ENCODE peak calls at places on chromosomes 16 and 17, in nine cellular contexts. One of them, this sample, is unnamed.

GRCh38 chr16:66420396-66420795 is 6.7 kb upstream of the BEAN1 start:
- DNase-seq in heart left ventricle: no peak
- DNase-seq in aorta: no peak
- DNase-seq in fibroblast of lung: no peak
- DNase-seq in GM23338: no peak
- DNase-seq in SJSA1: no peak
- DNase-seq in upper lobe of right lung: no peak
- DNase-seq in PC-9: no peak
- DNase-seq in CD4-positive, CD25-positive, alpha-beta regulatory T cell: no peak
- DNase-seq in this sample: no peak

GRCh38 chr16:48531011-48531962 is 78.7 kb downstream of the N4BP1 start:
- DNase-seq in GM23338: no peak
- DNase-seq in aorta: no peak
- DNase-seq in SJSA1: peak; percentile 36
- DNase-seq in fibroblast of lung: peak; percentile 64
- DNase-seq in upper lobe of right lung: peak; percentile 23
- DNase-seq in CD4-positive, CD25-positive, alpha-beta regulatory T cell: no peak
- DNase-seq in PC-9: no peak
- DNase-seq in heart left ventricle: no peak
- DNase-seq in this sample: no peak

GRCh38 chr17:47204722-47205418 is 4.3 kb upstream of the MYL4 start:
- DNase-seq in CD4-positive, CD25-positive, alpha-beta regulatory T cell: peak; percentile 72
- DNase-seq in aorta: peak; percentile 61
- DNase-seq in PC-9: peak; percentile 9
- DNase-seq in SJSA1: peak; percentile 40
- DNase-seq in GM23338: no peak
- DNase-seq in fibroblast of lung: peak; percentile 43
- DNase-seq in upper lobe of right lung: no peak
- DNase-seq in heart left ventricle: peak; percentile 48
- DNase-seq in this sample: peak; percentile 21

GRCh38 chr16:53510704-53511070 is 7.7 kb upstream of the AKTIP start:
- DNase-seq in fibroblast of lung: no peak
- DNase-seq in CD4-positive, CD25-positive, alpha-beta regulatory T cell: no peak
- DNase-seq in PC-9: no peak
- DNase-seq in heart left ventricle: no peak
- DNase-seq in upper lobe of right lung: no peak
- DNase-seq in SJSA1: no peak
- DNase-seq in aorta: no peak
- DNase-seq in GM23338: no peak
- DNase-seq in this sample: no peak

GRCh38 chr17:48335858-48336500 is 94.0 kb downstream of the SKAP1 start:
- DNase-seq in PC-9: no peak
- DNase-seq in CD4-positive, CD25-positive, alpha-beta regulatory T cell: peak; percentile 78
- DNase-seq in upper lobe of right lung: no peak
- DNase-seq in heart left ventricle: no peak
- DNase-seq in GM23338: peak; percentile 64
- DNase-seq in aorta: no peak
- DNase-seq in fibroblast of lung: peak; percentile 83
- DNase-seq in SJSA1: no peak
- DNase-seq in this sample: peak; percentile 63

GRCh38 chr16:53234836-53235235 is 180.0 kb downstream of the CHD9 start:
- DNase-seq in CD4-positive, CD25-positive, alpha-beta regulatory T cell: no peak
- DNase-seq in SJSA1: no peak
- DNase-seq in PC-9: no peak
- DNase-seq in fibroblast of lung: no peak
- DNase-seq in aorta: no peak
- DNase-seq in upper lobe of right lung: no peak
- DNase-seq in heart left ventricle: no peak
- DNase-seq in GM23338: no peak
- DNase-seq in this sample: no peak

GRCh38 chr17:21171309-21171922 is 42.5 kb downstream of the TMEM11 start:
- DNase-seq in aorta: no peak
- DNase-seq in fibroblast of lung: no peak
- DNase-seq in SJSA1: no peak
- DNase-seq in upper lobe of right lung: no peak
- DNase-seq in heart left ventricle: no peak
- DNase-seq in PC-9: no peak
- DNase-seq in GM23338: no peak
- DNase-seq in CD4-positive, CD25-positive, alpha-beta regulatory T cell: no peak
- DNase-seq in this sample: no peak

GRCh38 chr17:20987511-20987910 is 55.3 kb downstream of the USP22 start:
- DNase-seq in fibroblast of lung: no peak
- DNase-seq in PC-9: no peak
- DNase-seq in heart left ventricle: no peak
- DNase-seq in GM23338: no peak
- DNase-seq in SJSA1: no peak
- DNase-seq in aorta: no peak
- DNase-seq in upper lobe of right lung: no peak
- DNase-seq in CD4-positive, CD25-positive, alpha-beta regulatory T cell: no peak
- DNase-seq in this sample: no peak

GRCh38 chr16:12271006-12271405 is 294.5 kb downstream of the SNX29 start:
- DNase-seq in heart left ventricle: no peak
- DNase-seq in CD4-positive, CD25-positive, alpha-beta regulatory T cell: no peak
- DNase-seq in upper lobe of right lung: no peak
- DNase-seq in GM23338: peak; percentile 69
- DNase-seq in SJSA1: peak; percentile 92
- DNase-seq in fibroblast of lung: peak; percentile 38
- DNase-seq in PC-9: peak; percentile 4
- DNase-seq in aorta: no peak
- DNase-seq in this sample: no peak

DNA sequence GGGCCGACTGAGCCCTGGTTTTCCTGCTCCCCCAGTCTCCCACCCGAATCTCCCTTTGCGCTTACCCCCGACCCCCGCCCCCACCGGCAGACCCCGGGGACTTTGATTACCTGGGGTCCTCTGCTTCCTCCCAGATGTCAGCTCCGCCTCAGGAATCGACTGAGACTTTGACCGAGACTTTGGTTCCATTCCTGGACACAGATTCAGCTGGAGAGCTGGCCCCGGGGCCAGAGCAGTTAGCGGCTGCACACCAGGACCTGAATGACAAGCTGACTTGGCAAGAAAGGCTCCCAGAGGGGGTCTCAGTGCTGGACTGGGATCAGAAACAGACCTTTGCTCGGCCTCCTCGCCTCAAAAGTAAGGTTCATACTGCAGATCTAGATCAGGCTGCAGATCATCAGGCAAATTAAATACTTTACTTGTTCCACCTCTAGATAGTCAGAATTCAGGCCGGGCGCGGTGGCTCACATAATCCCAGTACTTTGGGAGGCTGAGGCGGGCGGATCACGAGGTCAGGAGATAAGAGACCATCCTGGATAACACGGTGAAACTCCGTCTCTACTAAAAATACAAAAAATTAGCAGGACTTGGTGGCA is 60.3 kb upstream of the FBXO47 start:
- DNase-seq in upper lobe of right lung: no peak
- DNase-seq in GM23338: no peak
- DNase-seq in aorta: no peak
- DNase-seq in CD4-positive, CD25-positive, alpha-beta regulatory T cell: no peak
- DNase-seq in fibroblast of lung: no peak
- DNase-seq in heart left ventricle: no peak
- DNase-seq in SJSA1: no peak
- DNase-seq in PC-9: no peak
- DNase-seq in this sample: no peak
- H3K27me3 ChIP-seq in upper lobe of right lung: no peaks in the 10 kb centered on the region
- H3K27me3 ChIP-seq in GM23338: peaks cover 10% of the 10 kb centered on the region
- H3K27me3 ChIP-seq in aorta: no peaks in the 10 kb centered on the region
- H3K27me3 ChIP-seq in CD4-positive, CD25-positive, alpha-beta regulatory T cell: no peaks in the 10 kb centered on the region
- H3K27me3 ChIP-seq in fibroblast of lung: peaks cover 23% of the 10 kb centered on the region
- H3K27me3 ChIP-seq in heart left ventricle: no peaks in the 10 kb centered on the region
- H3K27me3 ChIP-seq in SJSA1: peaks cover 24% of the 10 kb centered on the region
- H3K27me3 ChIP-seq in PC-9: no peaks in the 10 kb centered on the region
- H3K27me3 ChIP-seq in this sample: no peaks in the 10 kb centered on the region

DNA sequence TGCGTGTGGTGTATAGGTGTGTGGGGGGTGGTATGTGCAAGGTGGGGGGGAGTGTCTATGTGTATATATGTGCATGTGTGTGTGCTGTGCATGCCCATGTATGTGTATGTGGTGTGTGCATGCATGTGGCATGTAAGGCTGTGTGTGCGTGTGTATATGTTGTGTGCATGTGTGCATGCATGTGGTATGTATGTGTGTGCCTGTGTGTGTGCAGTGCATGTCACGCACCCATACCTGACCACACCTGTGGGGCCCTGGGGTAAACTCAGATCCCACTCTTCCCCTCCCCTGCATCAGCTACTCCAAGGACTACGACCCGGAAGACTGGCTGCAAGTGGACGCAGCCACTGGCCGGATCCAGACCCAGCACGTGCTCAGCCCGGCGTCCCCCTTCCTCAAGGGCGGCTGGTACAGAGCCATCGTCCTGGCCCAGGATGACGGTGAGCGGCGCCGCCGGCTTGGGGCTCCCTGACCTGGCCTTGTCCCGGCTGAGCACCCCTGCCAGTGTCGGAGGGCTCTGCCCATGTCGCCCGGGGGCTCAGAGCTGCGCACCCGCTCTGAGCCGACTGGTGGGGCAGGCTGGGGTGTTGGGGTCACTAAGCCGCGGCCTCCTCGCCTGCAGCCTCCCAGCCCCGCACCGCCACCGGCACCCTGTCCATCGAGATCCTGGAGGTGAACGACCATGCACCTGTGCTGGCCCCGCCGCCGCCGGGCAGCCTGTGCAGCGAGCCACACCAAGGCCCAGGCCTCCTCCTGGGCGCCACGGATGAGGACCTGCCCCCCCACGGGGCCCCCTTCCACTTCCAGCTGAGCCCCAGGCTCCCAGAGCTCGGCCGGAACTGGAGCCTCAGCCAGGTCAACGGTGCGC is 9.1 kb downstream of the SLC22A31 start:
- DNase-seq in GM23338: no peak
- DNase-seq in fibroblast of lung: no peak
- DNase-seq in PC-9: no peak
- DNase-seq in upper lobe of right lung: peak; percentile 67
- DNase-seq in CD4-positive, CD25-positive, alpha-beta regulatory T cell: no peak
- DNase-seq in SJSA1: no peak
- DNase-seq in aorta: peak; percentile 49
- DNase-seq in heart left ventricle: no peak
- DNase-seq in this sample: no peak
- H3K4me3 ChIP-seq in GM23338: peak overlapping the region; percentile 37
- H3K4me3 ChIP-seq in fibroblast of lung: no peak overlapping the region
- H3K4me3 ChIP-seq in PC-9: no peak overlapping the region
- H3K4me3 ChIP-seq in upper lobe of right lung: no peak overlapping the region
- H3K4me3 ChIP-seq in CD4-positive, CD25-positive, alpha-beta regulatory T cell: no peak overlapping the region
- H3K4me3 ChIP-seq in SJSA1: no peak overlapping the region
- H3K4me3 ChIP-seq in aorta: no peak overlapping the region
- H3K4me3 ChIP-seq in heart left ventricle: no peak overlapping the region
- H3K4me3 ChIP-seq in this sample: no peak overlapping the region

GRCh38 chr16:3950343-3951193 is 70.1 kb upstream of the CREBBP start:
- DNase-seq in heart left ventricle: peak; percentile 85
- DNase-seq in fibroblast of lung: peak; percentile 99
- DNase-seq in PC-9: peak; percentile 80
- DNase-seq in CD4-positive, CD25-positive, alpha-beta regulatory T cell: no peak
- DNase-seq in upper lobe of right lung: peak; percentile 90
- DNase-seq in GM23338: no peak
- DNase-seq in aorta: peak; percentile 94
- DNase-seq in SJSA1: peak; percentile 95
- DNase-seq in this sample: no peak

GRCh38 chr16:3951861-3952332 is 71.4 kb upstream of the CREBBP start:
- DNase-seq in GM23338: no peak
- DNase-seq in SJSA1: no peak
- DNase-seq in upper lobe of right lung: no peak
- DNase-seq in PC-9: no peak
- DNase-seq in heart left ventricle: no peak
- DNase-seq in fibroblast of lung: peak; percentile 64
- DNase-seq in aorta: no peak
- DNase-seq in CD4-positive, CD25-positive, alpha-beta regulatory T cell: no peak
- DNase-seq in this sample: no peak

GRCh38 chr16:3954411-3954921 is 74.0 kb upstream of the CREBBP start:
- DNase-seq in SJSA1: no peak
- DNase-seq in CD4-positive, CD25-positive, alpha-beta regulatory T cell: no peak
- DNase-seq in upper lobe of right lung: peak; percentile 58
- DNase-seq in fibroblast of lung: peak; percentile 36
- DNase-seq in PC-9: no peak
- DNase-seq in heart left ventricle: no peak
- DNase-seq in GM23338: no peak
- DNase-seq in aorta: no peak
- DNase-seq in this sample: no peak

GRCh38 chr16:3953728-3954410 is 73.4 kb upstream of the CREBBP start:
- DNase-seq in SJSA1: no peak
- DNase-seq in PC-9: no peak
- DNase-seq in aorta: no peak
- DNase-seq in GM23338: no peak
- DNase-seq in heart left ventricle: no peak
- DNase-seq in fibroblast of lung: no peak
- DNase-seq in CD4-positive, CD25-positive, alpha-beta regulatory T cell: no peak
- DNase-seq in upper lobe of right lung: peak; percentile 29
- DNase-seq in this sample: no peak

DNA sequence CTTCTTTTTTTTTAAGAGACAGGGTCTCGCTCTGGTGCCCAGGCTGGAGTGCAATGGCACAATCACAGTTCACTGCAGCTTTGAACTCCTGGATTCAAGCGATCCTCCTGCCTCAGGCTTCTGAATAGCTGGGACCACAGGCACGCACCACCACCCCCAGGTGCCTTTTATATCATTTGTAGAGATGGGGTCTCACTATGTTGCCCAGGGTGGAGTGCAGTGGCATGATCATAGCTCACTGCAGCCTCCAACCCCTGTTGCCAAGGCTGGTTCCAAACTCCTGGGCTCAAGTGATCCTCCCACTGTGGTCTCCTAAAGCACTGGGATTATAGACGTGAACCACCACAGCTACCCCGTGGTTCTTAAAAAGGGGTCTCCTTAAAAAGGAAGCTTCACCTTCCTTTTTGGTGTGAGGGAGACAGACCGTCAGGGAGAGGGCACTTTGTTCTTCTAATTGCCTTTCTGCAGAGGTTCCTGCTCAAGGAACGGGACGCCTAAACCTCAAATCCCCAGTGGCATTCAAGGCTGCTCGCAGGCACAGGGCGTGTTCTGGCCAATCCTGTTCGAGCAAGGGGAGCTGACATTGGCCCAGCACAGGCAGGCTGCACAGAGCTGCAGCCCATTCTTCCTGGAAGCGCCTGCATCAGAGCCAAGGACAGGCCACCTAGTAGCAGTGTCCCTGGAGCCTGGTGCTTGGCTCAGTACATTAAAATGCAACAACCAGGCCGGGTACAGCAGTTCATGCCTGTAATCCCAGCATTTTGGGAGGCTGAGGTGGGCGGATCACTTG is 72.0 kb upstream of the CREBBP start:
- DNase-seq in aorta: peak; percentile 94
- DNase-seq in upper lobe of right lung: peak; percentile 48
- DNase-seq in SJSA1: peak; percentile 84
- DNase-seq in CD4-positive, CD25-positive, alpha-beta regulatory T cell: no peak
- DNase-seq in fibroblast of lung: no peak
- DNase-seq in heart left ventricle: peak; percentile 79
- DNase-seq in PC-9: no peak
- DNase-seq in GM23338: peak; percentile 25
- DNase-seq in this sample: no peak
- H3K4me1 ChIP-seq in aorta: peaks cover 2% of the 10 kb centered on the region
- H3K4me1 ChIP-seq in upper lobe of right lung: peaks cover 23% of the 10 kb centered on the region
- H3K4me1 ChIP-seq in SJSA1: peaks cover 48% of the 10 kb centered on the region
- H3K4me1 ChIP-seq in CD4-positive, CD25-positive, alpha-beta regulatory T cell: no peaks in the 10 kb centered on the region
- H3K4me1 ChIP-seq in fibroblast of lung: peaks cover 26% of the 10 kb centered on the region
- H3K4me1 ChIP-seq in heart left ventricle: peaks cover 34% of the 10 kb centered on the region
- H3K4me1 ChIP-seq in PC-9: no peaks in the 10 kb centered on the region
- H3K4me1 ChIP-seq in GM23338: peaks cover 5% of the 10 kb centered on the region
- H3K4me1 ChIP-seq in this sample: no peaks in the 10 kb centered on the region

DNA sequence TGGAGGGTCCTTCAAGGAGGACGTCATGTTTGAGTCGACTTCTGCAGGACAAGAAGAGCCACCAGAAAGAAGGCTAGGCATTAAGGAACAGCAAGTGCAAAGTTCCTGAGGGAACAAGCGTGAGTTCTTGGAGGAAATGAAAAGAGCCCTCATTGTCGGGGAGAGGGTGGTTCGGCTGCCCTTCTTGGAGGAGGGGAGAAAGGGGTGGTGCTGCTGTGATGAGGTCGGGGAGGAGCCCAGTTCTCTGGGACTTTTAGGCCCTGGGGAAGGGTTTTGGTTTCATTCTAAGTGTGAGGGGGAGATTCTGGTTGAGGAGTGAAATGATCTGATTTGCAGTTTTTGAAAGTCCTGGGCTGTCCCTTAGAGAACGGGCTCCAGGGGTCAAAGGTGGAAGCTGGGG is 4.1 kb downstream of the BICDL2 start:
- DNase-seq in GM23338: no peak
- DNase-seq in fibroblast of lung: no peak
- DNase-seq in aorta: no peak
- DNase-seq in SJSA1: no peak
- DNase-seq in PC-9: no peak
- DNase-seq in heart left ventricle: no peak
- DNase-seq in upper lobe of right lung: no peak
- DNase-seq in CD4-positive, CD25-positive, alpha-beta regulatory T cell: no peak
- DNase-seq in this sample: no peak
- H3K27me3 ChIP-seq in GM23338: peaks cover 16% of the 10 kb centered on the region
- H3K27me3 ChIP-seq in fibroblast of lung: peaks cover 42% of the 10 kb centered on the region
- H3K27me3 ChIP-seq in aorta: no peaks in the 10 kb centered on the region
- H3K27me3 ChIP-seq in SJSA1: peaks cover 61% of the 10 kb centered on the region
- H3K27me3 ChIP-seq in PC-9: no peaks in the 10 kb centered on the region
- H3K27me3 ChIP-seq in heart left ventricle: peaks cover 57% of the 10 kb centered on the region
- H3K27me3 ChIP-seq in upper lobe of right lung: peaks cover 59% of the 10 kb centered on the region
- H3K27me3 ChIP-seq in CD4-positive, CD25-positive, alpha-beta regulatory T cell: peaks cover 31% of the 10 kb centered on the region
- H3K27me3 ChIP-seq in this sample: peaks cover 27% of the 10 kb centered on the region

This sample was measured in naive thymus-derived CD4-positive, alpha-beta T cell.